ENCODE peak calls at places on chromosomes 1 and 21, in eight cellular contexts. D, Q, E, S, V, L, C and I are unnamed samples.

GRCh38 chr1:239711768-239712167 is 325.4 kb downstream of the CHRM3 start:
- DNase-seq in V (no peak), D (no peak), Q (no peak), L (no peak), S (no peak), E (no peak), C (no peak), I (no peak)

GRCh38 chr1:29532741-29533140 is 296.4 kb downstream of the PTPRU start:
- DNase-seq in S (no peak), L (no peak), Q (no peak), D (no peak), V (no peak), C (peak), E (no peak), I (no peak)

GRCh38 chr1:9687120-9687875 is 35.8 kb downstream of the PIK3CD start:
- DNase-seq in D (no peak), V (peak), E (peak), S (peak), L (peak), Q (peak), C (peak), I (no peak)

GRCh38 chr21:29753216-29753615 is 186.6 kb downstream of the GRIK1 start:
- DNase-seq in S (no peak), C (peak), L (no peak), D (no peak), Q (no peak), E (no peak), V (no peak), I (no peak)

GRCh38 chr1:235708390-235708962 is 58.9 kb upstream of the GNG4 start:
- DNase-seq in C (no peak), E (no peak), D (no peak), V (no peak), Q (peak), S (peak), L (no peak), I (no peak)

GRCh38 chr1:91548382-91549040 is 47.9 kb downstream of the CDC7 start:
- DNase-seq in V (no peak), E (no peak), Q (no peak), D (no peak), S (no peak), C (no peak), L (no peak), I (no peak)

GRCh38 chr1:97943354-97943753 is 22.5 kb upstream of the DPYD start:
- DNase-seq in L (no peak), E (no peak), D (no peak), C (peak), Q (peak), S (peak), V (no peak), I (peak)

GRCh38 chr1:225849905-225850304 is 32.3 kb downstream of the TMEM63A start:
- DNase-seq in Q (no peak), C (no peak), S (no peak), V (no peak), L (peak), E (peak), D (no peak), I (no peak)

GRCh38 chr1:217153361-217153760 is 430.1 kb upstream of the ESRRG start:
- DNase-seq in S (no peak), E (no peak), L (no peak), Q (no peak), D (no peak), V (no peak), C (no peak), I (no peak)

GRCh38 chr1:27332536-27333281 is 9.1 kb upstream of the SYTL1 start:
- DNase-seq in C (peak), S (no peak), V (no peak), L (no peak), D (no peak), E (peak), Q (peak), I (no peak)

GRCh38 chr1:245092638-245092976 is 62.2 kb upstream of the KIF26B start:
- DNase-seq in Q (no peak), L (no peak), V (no peak), C (no peak), E (no peak), S (no peak), D (no peak), I (no peak)

GRCh38 chr1:8259498-8260290 is 58.2 kb upstream of the SLC45A1 start:
- DNase-seq in Q (peak), C (peak), L (peak), E (peak), V (no peak), S (no peak), D (no peak), I (peak)

GRCh38 chr1:245234217-245235120 is 79.7 kb downstream of the KIF26B start:
- DNase-seq in V (no peak), L (peak), S (no peak), C (no peak), Q (no peak), E (no peak), D (no peak), I (no peak)

GRCh38 chr21:26801524-26801923 is 43.7 kb downstream of the ADAMTS1 start:
- DNase-seq in S (peak), E (no peak), D (no peak), V (peak), Q (peak), L (no peak), C (peak), I (no peak)

GRCh38 chr1:65108025-65108692 is 39.8 kb upstream of the AK4 start:
- DNase-seq in L (no peak), C (no peak), V (no peak), Q (no peak), S (no peak), E (no peak), D (no peak), I (no peak)

GRCh38 chr1:34280509-34280908 is 103.8 kb downstream of the C1orf94 start:
- DNase-seq in V (no peak), D (no peak), Q (no peak), S (no peak), C (no peak), L (no peak), E (no peak), I (no peak)

GRCh38 chr1:218750216-218750970 is 405.3 kb downstream of the TGFB2 start:
- DNase-seq in E (no peak), C (no peak), Q (no peak), D (no peak), L (no peak), S (no peak), V (no peak), I (no peak)

GRCh38 chr1:99268021-99268420 is 3.7 kb downstream of the PLPPR4 start:
- DNase-seq in Q (peak), V (no peak), E (no peak), C (no peak), D (no peak), L (no peak), S (no peak), I (no peak)

GRCh38 chr1:22747735-22748073 is 37.1 kb downstream of the EPHB2 start:
- DNase-seq in C (no peak), S (no peak), E (no peak), Q (no peak), L (no peak), V (no peak), D (no peak), I (no peak)

GRCh38 chr1:180513531-180513930 is 11.2 kb upstream of the ACBD6 start:
- DNase-seq in V (no peak), S (no peak), Q (no peak), L (no peak), D (no peak), C (no peak), E (no peak), I (no peak)
- TF ChIP-seq CTCF in V (no peak), S (no peak), Q (no peak), L (no peak), D (no peak), C (no peak), E (no peak), I (no peak)

GRCh38 chr1:159428536-159428935 is 3.5 kb upstream of the OR10J4 start:
- DNase-seq in D (no peak), E (no peak), V (no peak), S (no peak), C (no peak), L (no peak), Q (no peak), I (peak)

GRCh38 chr1:159430985-159431384 is 1.0 kb upstream of the OR10J4 start:
- DNase-seq in E (no peak), C (no peak), Q (no peak), D (no peak), V (no peak), L (no peak), S (no peak), I (no peak)

GRCh38 chr1:159436469-159436868 is 3.1 kb upstream of the OR10J1 start:
- DNase-seq in Q (no peak), V (no peak), L (no peak), E (no peak), C (no peak), S (no peak), D (no peak), I (no peak)

GRCh38 chr1:159429074-159429861 is 2.7 kb upstream of the OR10J4 start:
- DNase-seq in V (no peak), C (peak), Q (peak), S (peak), E (no peak), D (no peak), L (no peak), I (peak)

GRCh38 chr1:159431904-159432303 is at the start of gene OR10J4:
- DNase-seq in E (no peak), S (no peak), C (no peak), Q (no peak), V (no peak), D (no peak), L (no peak), I (no peak)
- H3K4me3 ChIP-seq in E (no peak), S (no peak), C (no peak), Q (no peak), V (no peak), D (no peak), L (no peak), I (no peak)

DNA sequence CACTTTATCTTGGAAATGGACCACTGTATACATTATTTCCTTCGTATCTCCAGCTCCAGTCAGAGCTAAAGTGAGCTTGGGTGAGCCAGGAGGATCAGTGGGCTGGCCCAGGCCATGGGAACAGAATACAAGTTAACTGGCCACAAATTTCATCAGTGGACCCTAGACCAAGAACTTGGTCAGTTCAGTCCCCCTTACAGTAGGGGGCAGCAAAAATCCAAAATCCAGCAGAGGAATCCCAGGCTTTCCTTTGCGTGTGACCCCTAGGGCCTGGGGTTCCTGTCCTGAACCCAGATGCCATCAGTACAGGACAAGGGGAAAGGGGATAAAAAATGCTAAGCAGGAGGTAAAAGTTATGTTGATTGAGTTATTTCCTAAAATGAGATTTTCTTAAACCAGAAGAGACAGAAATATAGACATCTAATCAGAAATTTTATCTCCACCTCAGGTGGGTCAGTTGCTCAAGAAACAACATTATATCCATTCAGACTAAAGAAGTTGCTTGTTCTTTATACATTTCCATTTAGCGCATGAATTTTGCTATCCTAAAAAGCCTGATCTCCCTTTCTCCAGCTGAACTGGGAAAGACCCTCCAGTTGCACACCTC is 24.1 kb upstream of the LCE5A start:
- DNase-seq in D (no peak), Q (no peak), C (no peak), V (no peak), L (no peak), S (no peak), E (no peak), I (no peak)
- TF ChIP-seq CTCF in D (peak), Q (peak), C (peak), V (peak), L (no peak), S (no peak), E (no peak), I (peak)

GRCh38 chr1:39896909-39897685 is 4.6 kb downstream of the MYCL start:
- DNase-seq in V (no peak), D (no peak), E (no peak), Q (peak), S (no peak), L (no peak), C (peak), I (no peak)
- H3K4me3 ChIP-seq in V (no peak), D (no peak), E (no peak), Q (no peak), S (no peak), L (no peak), C (no peak), I (no peak)

GRCh38 chr1:151372411-151372934 is at the start of gene SELENBP1:
- DNase-seq in Q (peak), V (peak), E (peak), L (peak), C (peak), S (peak), D (no peak), I (no peak)
- TF ChIP-seq CTCF in Q (no peak), V (no peak), E (no peak), L (no peak), C (no peak), S (no peak), D (no peak), I (no peak)

GRCh38 chr1:246695666-246696065 is 28.5 kb upstream of the SCCPDH start:
- DNase-seq in C (no peak), Q (no peak), D (no peak), S (no peak), L (no peak), E (no peak), V (no peak), I (no peak)

GRCh38 chr1:246698466-246699094 is 25.6 kb upstream of the SCCPDH start:
- DNase-seq in C (no peak), Q (no peak), S (no peak), V (no peak), L (no peak), E (no peak), D (no peak), I (no peak)

GRCh38 chr1:246695136-246695535 is 29.1 kb upstream of the SCCPDH start:
- DNase-seq in Q (peak), E (no peak), S (no peak), C (no peak), L (no peak), V (no peak), D (no peak), I (no peak)

GRCh38 chr1:246703581-246703980 is 20.6 kb upstream of the SCCPDH start:
- DNase-seq in Q (no peak), D (no peak), S (no peak), V (no peak), L (no peak), E (no peak), C (no peak), I (peak)

GRCh38 chr1:246699095-246699735 is 25.0 kb upstream of the SCCPDH start:
- DNase-seq in S (peak), V (peak), D (peak), E (peak), Q (peak), C (peak), L (peak), I (peak)
- H3K4me3 ChIP-seq in S (peak), V (no peak), D (no peak), E (peak), Q (peak), C (peak), L (peak), I (peak)

DNA sequence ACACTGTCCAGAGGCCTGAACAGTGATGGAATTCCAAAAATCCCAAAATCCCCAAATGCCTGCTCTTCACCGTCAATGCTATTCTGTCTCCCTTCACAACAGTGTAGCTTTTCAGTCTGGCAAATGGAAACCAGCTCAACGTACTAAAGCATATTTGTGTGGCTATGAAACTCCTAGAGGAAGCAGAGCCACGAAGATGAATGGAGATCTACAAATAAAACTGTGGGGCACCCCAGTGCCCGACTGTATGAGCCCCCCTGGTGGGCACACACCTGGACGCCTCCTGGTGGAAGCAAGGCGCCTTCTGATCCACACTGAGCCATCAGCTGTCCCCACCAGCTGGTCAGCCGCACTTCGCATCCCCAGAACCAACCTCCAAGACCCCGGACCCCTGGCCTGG is 129.1 kb upstream of the SOD1 start:
- DNase-seq in C (no peak), D (no peak), S (no peak), V (no peak), Q (no peak), E (no peak), L (no peak), I (no peak)
- TF ChIP-seq CTCF in C (no peak), D (no peak), S (no peak), V (no peak), Q (no peak), E (no peak), L (no peak), I (peak)